ENCODE peak calls at places on chromosomes 12 and 14, in seven cellular contexts. B is PC-3, C is hepatocyte, R is GM23338, V is IMR-90, T is fibroblast of lung, X is neural progenitor cell. Q is an unnamed sample. For H3K27me3, the result is how much of the 10 kb centered on the place peaks cover.

GRCh38 chr12:31845613-31846321 is 113.4 kb upstream of the RESF1 start:
- DNase-seq in B (no peak), C (peak), R (no peak), V (no peak), T (no peak), X (no peak), Q (no peak)

GRCh38 chr14:33715223-33715528 is 235.7 kb downstream of the EGLN3 start:
- DNase-seq in B (no peak), C (no peak), R (no peak), V (no peak), T (no peak), X (no peak), Q (no peak)

GRCh38 chr14:21991130-21991529 is 317.5 kb upstream of the OR4E1 start:
- DNase-seq in B (no peak), C (no peak), R (no peak), V (no peak), T (no peak), X (no peak), Q (no peak)

GRCh38 chr12:94263011-94263786 is 114.8 kb downstream of the PLXNC1 start:
- DNase-seq in B (no peak), C (no peak), R (peak), V (no peak), T (no peak), X (no peak), Q (no peak)

GRCh38 chr12:1666215-1666614 is 24.7 kb upstream of the ADIPOR2 start:
- DNase-seq in B (no peak), C (no peak), R (no peak), V (no peak), T (no peak), X (no peak), Q (no peak)

GRCh38 chr12:79329933-79330332 is 360.8 kb downstream of the PAWR start:
- DNase-seq in B (peak), C (no peak), R (no peak), V (peak), T (peak), X (no peak), Q (peak)

GRCh38 chr12:53975816-53976152 is 1.0 kb upstream of the HOTAIR start:
- DNase-seq in B (no peak), C (no peak), R (no peak), V (no peak), T (no peak), X (no peak), Q (no peak)

GRCh38 chr14:49959822-49960408 is 67.0 kb downstream of the ARF6 start:
- DNase-seq in B (no peak), C (no peak), R (no peak), V (no peak), T (no peak), X (no peak), Q (no peak)

GRCh38 chr12:108788076-108788782 is 56.9 kb upstream of the CORO1C start:
- DNase-seq in B (no peak), C (no peak), R (no peak), V (no peak), T (no peak), X (no peak), Q (no peak)

GRCh38 chr12:25825494-25825893 is 133.0 kb upstream of the RASSF8 start:
- DNase-seq in B (no peak), C (no peak), R (peak), V (no peak), T (no peak), X (no peak), Q (no peak)

GRCh38 chr14:98580131-98580678 is 691.8 kb downstream of the BCL11B start:
- DNase-seq in B (peak), C (peak), R (peak), V (no peak), T (peak), X (peak), Q (no peak)

GRCh38 chr12:54967461-54967860 is 17.1 kb downstream of the TESPA1 start:
- DNase-seq in B (no peak), C (no peak), R (no peak), V (no peak), T (peak), X (no peak), Q (peak)

GRCh38 chr12:121131941-121132341 is 735 bp upstream of the P2RX7 start:
- DNase-seq in B (no peak), C (no peak), R (no peak), V (no peak), T (no peak), X (no peak), Q (no peak)

DNA sequence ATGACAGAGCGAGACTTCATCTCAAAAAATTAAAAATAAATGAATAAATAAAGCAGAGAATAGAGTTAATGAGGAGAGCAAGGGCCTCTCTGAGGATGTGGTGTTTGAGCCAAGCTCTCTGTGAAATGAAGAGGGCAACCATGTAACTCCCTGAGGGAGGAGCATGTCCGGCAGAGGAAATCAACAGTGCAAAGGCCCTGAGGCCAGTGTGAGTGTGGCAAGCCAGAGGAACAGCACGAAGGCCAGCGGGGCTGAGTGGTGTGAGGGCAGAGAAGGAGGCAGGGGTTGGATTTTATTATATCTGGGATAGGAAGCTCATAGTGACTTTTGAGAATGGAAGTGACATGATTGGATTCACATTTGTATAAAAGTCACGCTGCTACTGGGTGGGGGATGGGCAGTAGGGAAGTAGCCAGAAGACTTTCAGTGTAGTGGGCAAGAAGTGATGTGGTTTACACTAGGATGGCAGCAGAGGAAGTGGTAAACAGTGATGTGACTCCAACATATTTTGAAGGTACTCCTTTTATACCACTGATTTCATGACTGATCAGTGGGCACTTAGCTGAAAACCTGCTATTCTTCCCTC is 10.3 kb upstream of the LRP1-AS start:
- DNase-seq in B (no peak), C (no peak), R (no peak), V (no peak), T (no peak), X (no peak), Q (no peak)
- TF ChIP-seq CTCF in B (no peak), C (no peak), R (no peak), V (no peak), T (no peak), X (no peak), Q (no peak)

GRCh38 chr12:2803635-2804380 is 8.7 kb upstream of the ITFG2 start:
- DNase-seq in B (no peak), C (no peak), R (no peak), V (no peak), T (no peak), X (no peak), Q (no peak)
- H3K4me2 ChIP-seq in B (no peak), C (no peak), R (no peak), V (no peak), T (no peak), X (no peak), Q (no peak)

GRCh38 chr12:2690348-2691000 is 104.3 kb upstream of the FKBP4 start:
- DNase-seq in B (no peak), C (no peak), R (no peak), V (no peak), T (no peak), X (no peak), Q (no peak)
- H3K27me3 ChIP-seq in B (half or more), C (under half), R (under half), V (under half), T (under half), X (under half), Q (under half)

GRCh38 chr14:101584049-101584859 is 23.0 kb downstream of the DIO3 start:
- DNase-seq in B (no peak), C (peak), R (peak), V (no peak), T (no peak), X (no peak), Q (no peak)

GRCh38 chr14:101586531-101587402 is 25.5 kb downstream of the DIO3 start:
- DNase-seq in B (no peak), C (no peak), R (no peak), V (no peak), T (no peak), X (no peak), Q (no peak)

GRCh38 chr14:101583709-101584048 is 22.4 kb downstream of the DIO3 start:
- DNase-seq in B (no peak), C (no peak), R (no peak), V (no peak), T (no peak), X (no peak), Q (no peak)

GRCh38 chr14:101583006-101583708 is 21.9 kb downstream of the DIO3 start:
- DNase-seq in B (no peak), C (no peak), R (no peak), V (no peak), T (no peak), X (no peak), Q (no peak)

GRCh38 chr14:101585211-101585610 is 23.9 kb downstream of the DIO3 start:
- DNase-seq in B (no peak), C (no peak), R (no peak), V (no peak), T (no peak), X (no peak), Q (no peak)
- TF ChIP-seq CTCF in B (no peak), C (no peak), R (no peak), V (no peak), T (no peak), X (no peak), Q (no peak)

DNA sequence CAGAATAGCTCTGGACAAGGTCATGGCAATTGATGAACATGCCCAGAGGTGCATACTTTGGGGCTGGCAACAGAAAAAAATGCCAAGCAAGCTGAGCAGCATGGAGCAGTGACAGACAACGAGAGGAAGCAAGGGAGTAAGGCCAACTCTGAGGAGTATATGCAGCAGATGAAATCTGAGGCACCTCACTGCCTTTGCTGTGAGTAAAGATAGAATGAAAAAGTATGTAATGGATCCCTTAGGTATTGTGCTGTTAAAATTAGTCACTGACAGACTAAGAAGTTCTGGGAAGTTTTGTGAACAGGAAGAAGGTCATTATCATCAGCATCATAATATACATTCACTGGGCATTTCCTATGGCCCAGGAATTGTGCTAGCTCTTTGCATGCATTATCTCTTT is 269.9 kb downstream of the DUSP6 start:
- DNase-seq in B (peak), C (no peak), R (no peak), V (peak), T (peak), X (no peak), Q (peak)
- H3K4me2 ChIP-seq in B (no peak), C (no peak), R (peak), V (no peak), T (no peak), X (no peak), Q (peak)

DNA sequence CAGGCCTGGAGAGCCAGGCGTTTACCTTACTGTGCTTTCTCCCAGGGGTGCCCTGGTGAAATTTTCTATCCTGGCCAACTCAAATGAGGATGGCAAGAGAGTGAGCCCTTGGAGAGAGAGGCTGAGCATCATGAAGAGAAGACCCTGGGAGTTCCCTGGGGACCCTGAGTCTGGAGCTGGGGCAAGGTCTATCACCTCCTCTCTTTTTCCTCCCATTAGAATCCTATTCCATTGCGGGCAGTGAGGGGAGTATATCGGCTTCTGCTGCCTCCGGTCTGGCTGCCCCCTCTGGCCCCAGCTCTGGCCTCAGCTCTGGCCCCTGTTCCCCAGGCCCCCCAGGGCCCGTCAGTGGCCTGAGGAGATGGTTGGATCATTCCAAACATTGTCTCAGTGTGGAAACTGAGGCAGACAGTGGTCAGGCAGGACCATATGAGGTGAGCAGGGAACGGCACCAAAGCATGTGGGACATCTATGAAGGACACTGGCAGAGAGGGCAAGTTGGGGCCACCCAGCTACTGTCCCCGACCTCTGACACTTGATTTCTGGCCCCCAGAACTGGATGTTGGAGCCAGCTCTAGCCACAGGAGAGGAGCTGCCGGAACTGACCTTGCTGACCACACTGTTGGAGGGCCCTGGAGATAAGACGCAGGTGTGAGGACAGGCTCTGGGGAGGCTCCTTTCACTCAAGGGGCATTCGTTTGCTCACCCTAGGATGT is 1.6 kb downstream of the ARHGEF25 start:
- DNase-seq in B (no peak), C (no peak), R (no peak), V (no peak), T (no peak), X (no peak), Q (no peak)
- H3K27me3 ChIP-seq in B (under half), C (half or more), R (half or more), V (under half), T (under half), X (half or more), Q (under half)

GRCh38 chr12:23221066-23221465 is 596.1 kb downstream of the ETNK1 start:
- DNase-seq in B (peak), C (no peak), R (peak), V (no peak), T (no peak), X (peak), Q (no peak)
- TF ChIP-seq CTCF in B (peak), C (peak), R (peak), V (no peak), T (peak), X (peak), Q (peak)

Q was measured in endothelial cell of umbilical vein.